ENCODE peak calls at places on chromosomes 13 and 19, in seven cellular contexts. P is Peyer's patch; G is CD8-positive, alpha-beta T cell; M is cardiac fibroblast; H is neural crest cell; L is activated B cell treated with CpG ODN at 0.5 μM for 24 hours; E is transverse colon. W is an unnamed sample.

GRCh38 chr13:43441916-43442315 is 344.9 kb downstream of the ENOX1 start:
- DNase-seq in P (no peak), G (no peak), M (no peak), H (no peak), L (no peak), E (no peak), W (no peak)

GRCh38 chr19:8615813-8616596 is 5.5 kb upstream of the ADAMTS10 start:
- DNase-seq in P (peak; percentile 70), G (peak; percentile 63), M (peak; percentile 66), H (peak; percentile 75), L (no peak), E (peak; percentile 44), W (peak; percentile 13)

GRCh38 chr19:44893704-44894103 is 2.6 kb downstream of the TOMM40 start:
- DNase-seq in P (no peak), G (no peak), M (no peak), H (no peak), L (no peak), E (no peak), W (no peak)

GRCh38 chr13:86085890-86086289 is 286.7 kb upstream of the SLITRK6 start:
- DNase-seq in P (no peak), G (no peak), M (no peak), H (no peak), L (no peak), E (no peak), W (no peak)

GRCh38 chr13:28355822-28356371 is 139.0 kb downstream of the FLT1 start:
- DNase-seq in P (no peak), G (no peak), M (peak; percentile 93), H (no peak), L (no peak), E (no peak), W (peak; percentile 67)

GRCh38 chr19:8306235-8307054 is 1.7 kb downstream of the CD320 start:
- DNase-seq in P (peak; percentile 45), G (peak; percentile 11), M (no peak), H (peak; percentile 1), L (peak; percentile 10), E (peak; percentile 59), W (no peak)

GRCh38 chr19:5113101-5113557 is 144.2 kb downstream of the KDM4B start:
- DNase-seq in P (no peak), G (no peak), M (peak; percentile 16), H (no peak), L (no peak), E (no peak), W (peak; percentile 24)

GRCh38 chr13:48892311-48892710 is 83.4 kb upstream of the FNDC3A start:
- DNase-seq in P (no peak), G (no peak), M (peak; percentile 97), H (no peak), L (no peak), E (no peak), W (peak; percentile 83)

GRCh38 chr13:66875264-66875663 is 354.9 kb downstream of the PCDH9 start:
- DNase-seq in P (no peak), G (no peak), M (no peak), H (no peak), L (no peak), E (no peak), W (no peak)

GRCh38 chr13:36432106-36432544 is at the start of gene CCNA1:
- DNase-seq in P (peak; percentile 46), G (no peak), M (peak; percentile 66), H (peak; percentile 44), L (peak; percentile 23), E (no peak), W (no peak)

GRCh38 chr19:39599116-39599515 is 3.2 kb upstream of the LGALS13 start:
- DNase-seq in P (no peak), G (peak; percentile 16), M (peak; percentile 50), H (peak; percentile 35), L (no peak), E (no peak), W (peak; percentile 6)

GRCh38 chr13:22915442-22916082 is 265.2 kb upstream of the SGCG start:
- DNase-seq in P (no peak), G (no peak), M (peak; percentile 35), H (peak; percentile 58), L (no peak), E (peak; percentile 68), W (no peak)

GRCh38 chr13:77919351-77920294 is 992 bp upstream of the EDNRB start:
- DNase-seq in P (peak; percentile 52), G (no peak), M (peak; percentile 42), H (peak; percentile 40), L (no peak), E (peak; percentile 21), W (no peak)

GRCh38 chr19:49315111-49315510 is 9.9 kb downstream of the SLC6A16 start:
- DNase-seq in P (no peak), G (no peak), M (no peak), H (no peak), L (no peak), E (no peak), W (no peak)

GRCh38 chr19:1868971-1869370 is 5.6 kb upstream of the KLF16 start:
- DNase-seq in P (no peak), G (no peak), M (no peak), H (no peak), L (no peak), E (no peak), W (no peak)

GRCh38 chr19:50839712-50840655 is 6.6 kb upstream of the KLK15 start:
- DNase-seq in P (no peak), G (no peak), M (no peak), H (no peak), L (no peak), E (no peak), W (no peak)

GRCh38 chr13:37194428-37194861 is 89.0 kb upstream of the CSNK1A1L start:
- DNase-seq in P (no peak), G (no peak), M (peak; percentile 96), H (no peak), L (no peak), E (no peak), W (peak; percentile 55)

GRCh38 chr19:45954132-45954531 is 19.5 kb downstream of the NOVA2 start:
- DNase-seq in P (no peak), G (no peak), M (no peak), H (peak; percentile 76), L (no peak), E (no peak), W (no peak)

GRCh38 chr19:58519087-58519354 is 589 bp downstream of the ZBTB45 start:
- DNase-seq in P (peak; percentile 75), G (peak; percentile 52), M (peak; percentile 77), H (peak; percentile 61), L (peak; percentile 28), E (peak; percentile 70), W (peak; percentile 60)

GRCh38 chr19:15396436-15396835 is 16.8 kb upstream of the AKAP8 start:
- DNase-seq in P (peak; percentile 29), G (no peak), M (no peak), H (no peak), L (no peak), E (no peak), W (no peak)

GRCh38 chr19:13825489-13826475 is 30.5 kb downstream of the ZSWIM4 start:
- DNase-seq in P (peak; percentile 52), G (peak; percentile 12), M (peak; percentile 32), H (no peak), L (no peak), E (no peak), W (no peak)
- TF ChIP-seq CTCF in P (no peak), G (no peak), M (peak; percentile 20), H (no peak), L (no peak), E (no peak), W (peak; percentile 63)

GRCh38 chr19:19154768-19155494 is 15.1 kb downstream of the MEF2B start:
- DNase-seq in P (no peak), G (no peak), M (no peak), H (no peak), L (no peak), E (no peak), W (no peak)
- TF ChIP-seq CTCF in P (no peak), G (no peak), M (no peak), H (no peak), L (no peak), E (no peak), W (no peak)

GRCh38 chr13:25717798-25718197 is 334.0 kb downstream of the SHISA2 start:
- DNase-seq in P (no peak), G (no peak), M (no peak), H (no peak), L (no peak), E (no peak), W (no peak)
- TF ChIP-seq CTCF in P (no peak), G (no peak), M (no peak), H (no peak), L (no peak), E (no peak), W (no peak)

DNA sequence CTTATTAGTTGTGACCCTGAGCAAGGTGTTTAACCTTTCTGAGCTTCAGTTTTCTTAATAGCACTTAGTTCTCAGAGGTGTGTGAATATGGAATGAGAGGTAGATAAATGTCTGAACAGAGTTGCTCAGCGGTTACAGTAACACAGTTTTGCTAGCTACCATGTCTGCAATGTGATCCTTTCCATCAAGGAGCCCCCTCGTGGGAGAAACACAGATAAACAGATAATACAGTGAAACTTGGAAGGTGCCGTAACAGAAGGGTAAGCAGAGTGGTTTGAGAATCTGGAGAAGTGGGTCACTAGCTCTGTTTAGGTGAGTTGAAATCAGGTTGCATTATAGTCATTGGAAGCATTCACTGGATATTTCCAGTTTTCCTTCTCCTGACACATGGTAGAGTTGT is 38.9 kb downstream of the IRS2 start:
- DNase-seq in P (peak; percentile 7), G (no peak), M (no peak), H (no peak), L (no peak), E (no peak), W (no peak)
- TF ChIP-seq CTCF in P (no peak), G (no peak), M (no peak), H (peak; percentile 26), L (no peak), E (no peak), W (peak; percentile 30)

GRCh38 chr13:20709782-20710181 is 6.3 kb downstream of the IL17D start:
- DNase-seq in P (no peak), G (no peak), M (no peak), H (no peak), L (no peak), E (no peak), W (no peak)
- TF ChIP-seq CTCF in P (no peak), G (no peak), M (no peak), H (no peak), L (no peak), E (no peak), W (no peak)

GRCh38 chr13:110507678-110508381 is 53.7 kb downstream of the RAB20 start:
- DNase-seq in P (peak; percentile 88), G (no peak), M (no peak), H (no peak), L (no peak), E (peak; percentile 82), W (no peak)
- TF ChIP-seq CTCF in P (peak; percentile 81), G (no peak), M (peak; percentile 8), H (no peak), L (no peak), E (peak; percentile 87), W (peak; percentile 42)